ENCODE peak calls at places on chromosomes 13 and 19, in ten cellular contexts. L is A673, U is BJ, A is fibroblast of pulmonary artery, K is tibial artery, V is left lung, B is cardiac muscle cell, O is A549, N is dorsolateral prefrontal cortex, J is MM.1S. I is an unnamed sample.

GRCh38 chr13:75931116-75931515 is 295.0 kb downstream of the LMO7 start:
- DNase-seq in L (no peak), U (no peak), A (no peak), K (no peak), V (no peak), B (no peak), O (no peak), N (no peak), J (no peak), I (no peak)

GRCh38 chr19:54017266-54017665 is 25.8 kb downstream of the CACNG6 start:
- DNase-seq in L (peak; percentile 80), U (no peak), A (peak; percentile 83), K (no peak), V (no peak), B (no peak), O (peak; percentile 88), N (no peak), J (no peak), I (no peak)

GRCh38 chr13:51805313-51805712 is 1.4 kb upstream of the DHRS12 start:
- DNase-seq in L (no peak), U (no peak), A (no peak), K (no peak), V (no peak), B (no peak), O (no peak), N (no peak), J (no peak), I (no peak)

GRCh38 chr19:6765738-6766356 is 1.4 kb downstream of the SH2D3A start:
- DNase-seq in L (no peak), U (no peak), A (no peak), K (no peak), V (peak; percentile 89), B (no peak), O (peak; percentile 44), N (no peak), J (peak; percentile 85), I (no peak)

GRCh38 chr19:57587529-57587928 is 3.6 kb downstream of the ZIK1 start:
- DNase-seq in L (no peak), U (peak; percentile 25), A (peak; percentile 24), K (no peak), V (no peak), B (no peak), O (no peak), N (no peak), J (no peak), I (no peak)

GRCh38 chr19:45862564-45863334 is at the start of gene SYMPK:
- DNase-seq in L (peak; percentile 99), U (peak; percentile 91), A (peak; percentile 98), K (peak; percentile 99), V (peak; percentile 99), B (peak; percentile 99), O (peak; percentile 99), N (peak; percentile 99), J (peak; percentile 98), I (peak; percentile 99)

GRCh38 chr13:107266657-107267056 is 698.7 kb upstream of the ARGLU1 start:
- DNase-seq in L (no peak), U (no peak), A (peak; percentile 8), K (no peak), V (no peak), B (no peak), O (no peak), N (no peak), J (no peak), I (no peak)

GRCh38 chr19:40690050-40690698 is at the start of gene NUMBL:
- DNase-seq in L (no peak), U (no peak), A (no peak), K (no peak), V (no peak), B (no peak), O (no peak), N (no peak), J (no peak), I (no peak)

GRCh38 chr19:48784527-48784926 is 26.3 kb downstream of the BCAT2 start:
- DNase-seq in L (no peak), U (no peak), A (peak; percentile 37), K (no peak), V (no peak), B (peak; percentile 25), O (peak; percentile 53), N (no peak), J (no peak), I (no peak)

GRCh38 chr13:27336005-27336673 is 65.5 kb downstream of the RASL11A start:
- DNase-seq in L (no peak), U (no peak), A (no peak), K (no peak), V (no peak), B (no peak), O (no peak), N (no peak), J (no peak), I (no peak)

GRCh38 chr19:35000647-35001501 is 751 bp downstream of the GRAMD1A start:
- DNase-seq in L (peak; percentile 38), U (no peak), A (peak; percentile 50), K (no peak), V (no peak), B (peak; percentile 43), O (peak; percentile 79), N (no peak), J (peak; percentile 41), I (no peak)

GRCh38 chr19:13827656-13828055 is 32.4 kb downstream of the ZSWIM4 start:
- DNase-seq in L (no peak), U (no peak), A (no peak), K (no peak), V (no peak), B (no peak), O (peak; percentile 28), N (no peak), J (no peak), I (no peak)
- TF ChIP-seq CTCF in L (no peak), U (no peak), A (no peak), K (no peak), V (no peak), B (no peak), O (no peak), N (no peak), J (no peak), I (no peak)

GRCh38 chr19:50878851-50879250 is 5.6 kb downstream of the KLK2 start:
- DNase-seq in L (no peak), U (no peak), A (no peak), K (no peak), V (no peak), B (no peak), O (no peak), N (no peak), J (no peak), I (no peak)

GRCh38 chr19:50875795-50876422 is 2.7 kb downstream of the KLK2 start:
- DNase-seq in L (no peak), U (no peak), A (no peak), K (no peak), V (no peak), B (no peak), O (no peak), N (no peak), J (peak; percentile 10), I (no peak)

GRCh38 chr19:50874185-50874584 is 946 bp downstream of the KLK2 start:
- DNase-seq in L (no peak), U (no peak), A (no peak), K (no peak), V (no peak), B (no peak), O (no peak), N (no peak), J (no peak), I (no peak)

GRCh38 chr19:50880241-50880640 is 7.0 kb downstream of the KLK2 start:
- DNase-seq in L (no peak), U (no peak), A (no peak), K (no peak), V (no peak), B (no peak), O (no peak), N (no peak), J (no peak), I (no peak)

DNA sequence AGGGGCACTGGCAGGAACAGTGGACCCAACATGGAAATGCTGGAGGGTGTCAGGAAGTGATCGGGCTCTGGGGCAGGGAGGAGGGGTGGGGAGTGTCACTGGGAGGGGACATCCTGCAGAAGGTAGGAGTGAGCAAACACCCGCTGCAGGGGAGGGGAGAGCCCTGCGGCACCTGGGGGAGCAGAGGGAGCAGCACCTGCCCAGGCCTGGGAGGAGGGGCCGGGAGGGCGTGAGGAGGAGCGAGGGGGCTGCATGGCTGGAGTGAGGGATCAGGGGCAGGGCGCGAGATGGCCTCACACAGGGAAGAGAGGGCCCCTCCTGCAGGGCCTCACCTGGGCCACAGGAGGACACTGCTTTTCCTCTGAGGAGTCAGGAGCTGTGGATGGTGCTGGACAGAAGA is 4.1 kb downstream of the KLK2 start:
- DNase-seq in L (no peak), U (no peak), A (no peak), K (no peak), V (no peak), B (no peak), O (no peak), N (no peak), J (no peak), I (no peak)
- TF ChIP-seq CTCF in L (no peak), U (no peak), A (no peak), K (no peak), V (no peak), B (no peak), O (no peak), N (no peak), J (no peak), I (no peak)

DNA sequence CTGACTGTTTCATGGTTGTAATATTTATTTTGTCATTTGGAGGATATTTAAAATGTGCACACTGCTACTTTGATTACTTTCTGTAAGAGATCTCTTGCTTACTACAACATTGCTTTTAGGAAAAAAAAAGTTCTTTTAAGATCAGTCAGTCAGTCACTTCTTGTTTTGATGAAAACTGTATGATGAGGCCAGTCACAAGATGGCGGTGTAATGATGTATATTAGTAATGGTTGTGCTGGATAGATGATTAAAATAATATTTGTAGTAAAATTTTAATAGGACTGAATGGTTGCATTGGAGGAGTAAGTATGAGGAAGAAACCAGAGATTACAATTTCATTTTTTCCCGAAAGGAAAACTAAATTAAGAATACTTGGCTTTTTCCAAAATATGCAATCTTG is 2411.1 kb downstream of the PCDH9 start:
- DNase-seq in L (no peak), U (no peak), A (peak; percentile 30), K (no peak), V (no peak), B (no peak), O (no peak), N (no peak), J (no peak), I (no peak)
- TF ChIP-seq CTCF in L (no peak), U (no peak), A (no peak), K (no peak), V (no peak), B (no peak), O (no peak), N (no peak), J (no peak), I (no peak)

GRCh38 chr13:82740442-82740841 is 1141.8 kb downstream of the SLITRK1 start:
- DNase-seq in L (no peak), U (no peak), A (no peak), K (no peak), V (no peak), B (no peak), O (no peak), N (no peak), J (no peak), I (no peak)

DNA sequence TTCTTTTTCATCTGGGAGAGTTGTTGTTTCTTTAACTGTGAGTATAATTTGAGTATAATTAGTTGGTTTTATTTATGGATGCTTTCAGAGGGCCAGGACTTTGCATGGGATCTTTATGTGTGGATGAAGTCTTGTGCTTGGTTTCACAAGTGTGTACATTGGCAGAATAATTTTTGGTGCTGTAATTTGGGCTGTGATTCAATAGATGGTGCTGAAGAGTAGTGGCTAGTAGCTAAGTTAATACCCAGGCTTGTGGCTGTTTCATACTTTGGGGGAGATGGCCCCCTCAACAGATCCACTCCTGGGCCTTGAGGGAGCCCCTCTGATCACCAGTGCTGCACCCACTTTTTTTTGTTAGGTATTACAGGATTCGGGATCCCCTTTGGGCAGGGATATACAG is 1142.4 kb downstream of the SLITRK1 start:
- DNase-seq in L (no peak), U (no peak), A (peak; percentile 48), K (no peak), V (no peak), B (no peak), O (no peak), N (no peak), J (no peak), I (no peak)
- TF ChIP-seq CTCF in L (peak; percentile 34), U (peak; percentile 38), A (peak; percentile 53), K (no peak), V (no peak), B (peak; percentile 33), O (no peak), N (no peak), J (peak; percentile 20), I (no peak)

I was measured in ascending aorta.